ENCODE peak calls at places on chromosomes 5 and 9, in four cellular contexts. H is nephron progenitor cell, E is left ventricle myocardium inferior, K is HT1080. R is an unnamed sample.

GRCh38 chr5:168460606-168461005 is 25.7 kb upstream of the RARS1 start:
- DNase-seq in H (no peak), K (no peak), E (no peak), R (no peak)

GRCh38 chr5:154363411-154363810 is 82.4 kb upstream of the SAP30L start:
- DNase-seq in E (no peak), K (no peak), H (no peak), R (no peak)

GRCh38 chr5:2755811-2756210 is 4.3 kb upstream of the IRX2 start:
- DNase-seq in E (no peak), K (no peak), H (no peak), R (no peak)

GRCh38 chr5:53249529-53249928 is 140.0 kb upstream of the MOCS2 start:
- DNase-seq in E (no peak), H (no peak), K (peak; percentile 91), R (peak; percentile 78)

GRCh38 chr5:129904667-129905466 is 602 bp downstream of the CHSY3 start:
- DNase-seq in E (peak; percentile 19), K (no peak), H (peak; percentile 60), R (peak; percentile 81)

GRCh38 chr9:84744726-84745125 is 75.2 kb downstream of the NTRK2 start:
- DNase-seq in E (no peak), H (no peak), K (no peak), R (no peak)

GRCh38 chr9:91001146-91001611 is 199.6 kb downstream of the SYK start:
- DNase-seq in E (no peak), H (no peak), K (peak; percentile 91), R (no peak)

GRCh38 chr9:129587487-129588262 is 33.2 kb downstream of the C9orf50 start:
- DNase-seq in H (no peak), E (no peak), K (peak; percentile 35), R (no peak)

GRCh38 chr9:70535546-70536323 is 121.3 kb upstream of the KLF9 start:
- DNase-seq in H (no peak), K (no peak), E (no peak), R (no peak)

GRCh38 chr9:23291001-23291400 is 535.0 kb downstream of the ELAVL2 start:
- DNase-seq in E (no peak), K (no peak), H (no peak), R (no peak)

GRCh38 chr5:134554319-134555222 is 29.1 kb downstream of the JADE2 start:
- DNase-seq in H (no peak), K (no peak), E (peak; percentile 73), R (peak; percentile 81)

R was measured in aorta.